ENCODE peak calls at places on chromosomes 1 and 21, in four cellular contexts. One of them, this sample, is unnamed.

GRCh38 chr1:203628185-203628996 is 1.8 kb downstream of the ATP2B4 start:
- DNase-seq in HFF-Myc: no peak
- DNase-seq in GM23338: peak
- DNase-seq in cardiac muscle cell: peak
- DNase-seq in this sample: no peak

GRCh38 chr1:89843279-89844121 is 22.7 kb downstream of the LRRC8D start:
- DNase-seq in HFF-Myc: no peak
- DNase-seq in GM23338: peak
- DNase-seq in cardiac muscle cell: peak
- DNase-seq in this sample: peak

GRCh38 chr21:31908106-31909031 is 35.5 kb downstream of the HUNK start:
- DNase-seq in HFF-Myc: no peak
- DNase-seq in GM23338: peak
- DNase-seq in cardiac muscle cell: no peak
- DNase-seq in this sample: no peak

GRCh38 chr21:33975548-33976081 is 60.0 kb upstream of the ATP5PO start:
- DNase-seq in HFF-Myc: no peak
- DNase-seq in GM23338: no peak
- DNase-seq in cardiac muscle cell: no peak
- DNase-seq in this sample: peak

GRCh38 chr1:183403386-183403957 is 14.7 kb downstream of the NMNAT2 start:
- DNase-seq in HFF-Myc: no peak
- DNase-seq in GM23338: peak
- DNase-seq in cardiac muscle cell: no peak
- DNase-seq in this sample: no peak

GRCh38 chr1:27161594-27161993 is 6.7 kb upstream of the SLC9A1 start:
- DNase-seq in HFF-Myc: no peak
- DNase-seq in GM23338: no peak
- DNase-seq in cardiac muscle cell: no peak
- DNase-seq in this sample: peak

GRCh38 chr1:147640553-147641165 is 29.7 kb downstream of the ACP6 start:
- DNase-seq in HFF-Myc: peak
- DNase-seq in GM23338: peak
- DNase-seq in cardiac muscle cell: peak
- DNase-seq in this sample: peak

GRCh38 chr21:30839304-30839703 is 9.7 kb upstream of the KRTAP7-1 start:
- DNase-seq in HFF-Myc: peak
- DNase-seq in GM23338: peak
- DNase-seq in cardiac muscle cell: peak
- DNase-seq in this sample: peak

GRCh38 chr1:193264313-193265065 is 78.1 kb upstream of the B3GALT2 start:
- DNase-seq in HFF-Myc: no peak
- DNase-seq in GM23338: no peak
- DNase-seq in cardiac muscle cell: peak
- DNase-seq in this sample: no peak

GRCh38 chr1:150066838-150067183 is 765 bp upstream of the VPS45 start:
- DNase-seq in HFF-Myc: no peak
- DNase-seq in GM23338: peak
- DNase-seq in cardiac muscle cell: no peak
- DNase-seq in this sample: peak

GRCh38 chr1:1013105-1013921 is at the start of gene ISG15:
- DNase-seq in HFF-Myc: no peak
- DNase-seq in GM23338: peak
- DNase-seq in cardiac muscle cell: peak
- DNase-seq in this sample: peak

GRCh38 chr1:109954180-109954579 is 30.4 kb upstream of the AHCYL1 start:
- DNase-seq in HFF-Myc: no peak
- DNase-seq in GM23338: no peak
- DNase-seq in cardiac muscle cell: no peak
- DNase-seq in this sample: no peak

GRCh38 chr1:109960745-109961094 is 23.8 kb upstream of the AHCYL1 start:
- DNase-seq in HFF-Myc: no peak
- DNase-seq in GM23338: no peak
- DNase-seq in cardiac muscle cell: no peak
- DNase-seq in this sample: no peak

GRCh38 chr1:109963864-109964263 is 20.7 kb upstream of the AHCYL1 start:
- DNase-seq in HFF-Myc: no peak
- DNase-seq in GM23338: no peak
- DNase-seq in cardiac muscle cell: peak
- DNase-seq in this sample: no peak

GRCh38 chr1:109959974-109960744 is 24.4 kb upstream of the AHCYL1 start:
- DNase-seq in HFF-Myc: peak
- DNase-seq in GM23338: peak
- DNase-seq in cardiac muscle cell: peak
- DNase-seq in this sample: no peak

GRCh38 chr1:109959632-109959973 is 25.0 kb upstream of the AHCYL1 start:
- DNase-seq in HFF-Myc: no peak
- DNase-seq in GM23338: no peak
- DNase-seq in cardiac muscle cell: no peak
- DNase-seq in this sample: no peak
- H3K4me3 ChIP-seq in HFF-Myc: no peak
- H3K4me3 ChIP-seq in GM23338: no peak
- H3K4me3 ChIP-seq in cardiac muscle cell: no peak
- H3K4me3 ChIP-seq in this sample: no peak

GRCh38 chr1:20483098-20483832 is 2.7 kb downstream of the CAMK2N1 start:
- DNase-seq in HFF-Myc: no peak
- DNase-seq in GM23338: no peak
- DNase-seq in cardiac muscle cell: no peak
- DNase-seq in this sample: no peak
- H3K4me3 ChIP-seq in HFF-Myc: peak
- H3K4me3 ChIP-seq in GM23338: peak
- H3K4me3 ChIP-seq in cardiac muscle cell: no peak
- H3K4me3 ChIP-seq in this sample: no peak

GRCh38 chr1:84164156-84164555 is 20.1 kb downstream of the PRKACB start:
- DNase-seq in HFF-Myc: no peak
- DNase-seq in GM23338: no peak
- DNase-seq in cardiac muscle cell: peak
- DNase-seq in this sample: no peak
- H3K4me3 ChIP-seq in HFF-Myc: no peak
- H3K4me3 ChIP-seq in GM23338: no peak
- H3K4me3 ChIP-seq in cardiac muscle cell: no peak
- H3K4me3 ChIP-seq in this sample: no peak

GRCh38 chr1:217135987-217136894 is 413.0 kb upstream of the ESRRG start:
- DNase-seq in HFF-Myc: no peak
- DNase-seq in GM23338: peak
- DNase-seq in cardiac muscle cell: no peak
- DNase-seq in this sample: no peak
- H3K4me3 ChIP-seq in HFF-Myc: peak
- H3K4me3 ChIP-seq in GM23338: peak
- H3K4me3 ChIP-seq in cardiac muscle cell: peak
- H3K4me3 ChIP-seq in this sample: no peak

DNA sequence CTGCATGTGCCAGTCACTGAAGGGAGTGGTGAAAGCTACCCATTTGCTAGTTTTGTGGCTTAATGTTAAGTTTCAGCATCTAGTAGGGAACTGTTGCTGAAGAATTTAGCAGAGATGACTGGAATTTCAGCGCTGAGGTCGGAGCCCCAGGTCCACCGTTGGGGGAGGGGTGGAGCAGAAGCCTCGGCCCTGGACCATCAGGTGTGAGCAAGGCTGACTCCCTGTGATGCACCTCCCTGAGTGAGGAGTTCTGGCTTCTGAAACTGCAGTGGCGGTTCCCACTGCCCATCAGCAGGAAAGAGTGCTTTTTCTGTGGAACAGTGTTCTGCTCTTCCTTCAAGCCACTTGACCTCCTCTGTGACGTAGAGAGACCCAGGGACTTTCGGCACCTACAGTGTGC is 1.3 kb downstream of the NOS1AP start:
- DNase-seq in HFF-Myc: no peak
- DNase-seq in GM23338: peak
- DNase-seq in cardiac muscle cell: no peak
- DNase-seq in this sample: no peak
- H3K4me3 ChIP-seq in HFF-Myc: peak
- H3K4me3 ChIP-seq in GM23338: peak
- H3K4me3 ChIP-seq in cardiac muscle cell: peak
- H3K4me3 ChIP-seq in this sample: no peak

GRCh38 chr1:102852583-102852982 is 255.7 kb downstream of the COL11A1 start:
- DNase-seq in HFF-Myc: no peak
- DNase-seq in GM23338: no peak
- DNase-seq in cardiac muscle cell: peak
- DNase-seq in this sample: no peak
- H3K4me3 ChIP-seq in HFF-Myc: no peak
- H3K4me3 ChIP-seq in GM23338: no peak
- H3K4me3 ChIP-seq in cardiac muscle cell: no peak
- H3K4me3 ChIP-seq in this sample: no peak

This sample was measured in GM12865.